ENCODE peak calls at places on chromosomes 16 and 17, in seven cellular contexts. U is substantia nigra; Z is nephron progenitor cell; S is stimulated activated CD4-positive, alpha-beta T cell treated with anti-CD3 and anti-CD28 coated beads, Interleukin-4, amount 100 ng/mL, for 1 hour; J is stimulated activated CD8-positive, alpha-beta memory T cell treated with anti-CD3 and anti-CD28 coated beads, Interleukin-7, amount 100 ng/mL, for 1 hour; B is GM04504; N is NCI-H1694. K is an unnamed sample.

GRCh38 chr16:21033707-21034106 is 116.9 kb downstream of the DNAH3 start:
- DNase-seq in U (no peak), Z (no peak), S (no peak), J (no peak), B (no peak), N (no peak), K (no peak)

GRCh38 chr16:80986557-80986956 is 20.1 kb downstream of the CMC2 start:
- DNase-seq in U (no peak), Z (no peak), S (no peak), J (no peak), B (no peak), N (no peak), K (no peak)

GRCh38 chr16:66133641-66134402 is 232.7 kb upstream of the CDH5 start:
- DNase-seq in U (no peak), Z (no peak), S (no peak), J (no peak), B (no peak), N (no peak), K (no peak)

GRCh38 chr16:57815987-57816745 is 13.9 kb upstream of the KIFC3 start:
- DNase-seq in U (no peak), Z (no peak), S (no peak), J (peak; percentile 14), B (peak; percentile 86), N (peak; percentile 56), K (no peak)

GRCh38 chr17:7854851-7855642 is at the start of gene TMEM88:
- DNase-seq in U (no peak), Z (peak; percentile 80), S (peak; percentile 24), J (no peak), B (no peak), N (no peak), K (peak; percentile 52)

GRCh38 chr17:32161506-32162365 is 19.4 kb downstream of the RHOT1 start:
- DNase-seq in U (no peak), Z (no peak), S (no peak), J (no peak), B (peak; percentile 71), N (no peak), K (no peak)

GRCh38 chr17:75737133-75737962 is 16.1 kb downstream of the ITGB4 start:
- DNase-seq in U (no peak), Z (no peak), S (no peak), J (no peak), B (no peak), N (no peak), K (no peak)

GRCh38 chr17:45756266-45756989 is 27.7 kb upstream of the CRHR1 start:
- DNase-seq in U (no peak), Z (no peak), S (no peak), J (no peak), B (no peak), N (no peak), K (no peak)

GRCh38 chr16:88451586-88452484 is 1.2 kb upstream of the ZFPM1 start:
- DNase-seq in U (no peak), Z (no peak), S (peak; percentile 25), J (no peak), B (no peak), N (no peak), K (no peak)

GRCh38 chr17:44780845-44781480 is 22.2 kb downstream of the ADAM11 start:
- DNase-seq in U (no peak), Z (no peak), S (no peak), J (no peak), B (no peak), N (no peak), K (no peak)

GRCh38 chr17:7835818-7836595 is 2.0 kb downstream of the KDM6B start:
- DNase-seq in U (no peak), Z (peak; percentile 69), S (peak; percentile 50), J (no peak), B (peak; percentile 54), N (peak; percentile 90), K (peak; percentile 65)

GRCh38 chr17:49523706-49524472 is 28.8 kb downstream of the NGFR start:
- DNase-seq in U (no peak), Z (no peak), S (no peak), J (no peak), B (no peak), N (peak; percentile 95), K (no peak)

GRCh38 chr16:8848231-8848938 is 20.4 kb downstream of the CARHSP1 start:
- DNase-seq in U (no peak), Z (no peak), S (no peak), J (no peak), B (no peak), N (no peak), K (no peak)

GRCh38 chr16:49492090-49492801 is 118.6 kb downstream of the C16orf78 start:
- DNase-seq in U (no peak), Z (peak; percentile 81), S (peak; percentile 44), J (no peak), B (no peak), N (peak; percentile 56), K (peak; percentile 71)

GRCh38 chr16:6317924-6318323 is 1014.7 kb upstream of the RBFOX1 start:
- DNase-seq in U (no peak), Z (no peak), S (no peak), J (no peak), B (no peak), N (no peak), K (no peak)

GRCh38 chr17:72943826-72944689 is 148.4 kb downstream of the SLC39A11 start:
- DNase-seq in U (no peak), Z (no peak), S (no peak), J (no peak), B (no peak), N (no peak), K (no peak)

GRCh38 chr17:11668633-11669032 is 70.4 kb downstream of the DNAH9 start:
- DNase-seq in U (no peak), Z (no peak), S (no peak), J (no peak), B (no peak), N (no peak), K (no peak)

GRCh38 chr17:39208893-39209292 is 8.8 kb downstream of the RPL19 start:
- DNase-seq in U (no peak), Z (peak; percentile 48), S (no peak), J (no peak), B (no peak), N (peak; percentile 74), K (no peak)

GRCh38 chr16:14449790-14450463 is 180.1 kb downstream of the PARN start:
- DNase-seq in U (no peak), Z (no peak), S (no peak), J (no peak), B (no peak), N (no peak), K (no peak)

GRCh38 chr17:75514299-75515228 is 773 bp downstream of the CASKIN2 start:
- DNase-seq in U (no peak), Z (peak; percentile 71), S (peak; percentile 16), J (no peak), B (no peak), N (no peak), K (no peak)

GRCh38 chr16:4323845-4324478 is 8.1 kb downstream of the GLIS2 start:
- DNase-seq in U (no peak), Z (peak; percentile 70), S (no peak), J (no peak), B (no peak), N (no peak), K (peak; percentile 36)

GRCh38 chr16:66382171-66382965 is 15.9 kb downstream of the CDH5 start:
- DNase-seq in U (no peak), Z (no peak), S (no peak), J (no peak), B (peak; percentile 40), N (no peak), K (peak; percentile 49)

GRCh38 chr16:60432472-60432871 is 1603.8 kb downstream of the CDH8 start:
- DNase-seq in U (no peak), Z (no peak), S (no peak), J (no peak), B (no peak), N (no peak), K (no peak)

GRCh38 chr16:22267764-22268163 is 29.4 kb upstream of the POLR3E start:
- DNase-seq in U (no peak), Z (no peak), S (no peak), J (no peak), B (no peak), N (peak; percentile 8), K (no peak)

GRCh38 chr16:58508671-58509251 is 6.6 kb upstream of the SETD6 start:
- DNase-seq in U (no peak), Z (no peak), S (no peak), J (no peak), B (no peak), N (no peak), K (no peak)

GRCh38 chr17:4512156-4513112 is 13.8 kb downstream of the SPNS2 start:
- DNase-seq in U (no peak), Z (no peak), S (no peak), J (no peak), B (no peak), N (no peak), K (no peak)

GRCh38 chr17:17129466-17129865 is 76.7 kb downstream of the PLD6 start:
- DNase-seq in U (no peak), Z (no peak), S (no peak), J (no peak), B (no peak), N (no peak), K (no peak)

GRCh38 chr16:87679593-87680271 is 77.4 kb downstream of the JPH3 start:
- DNase-seq in U (no peak), Z (no peak), S (no peak), J (no peak), B (no peak), N (no peak), K (no peak)

GRCh38 chr16:648786-649589 is at the start of gene WDR90:
- DNase-seq in U (peak; percentile 80), Z (peak; percentile 93), S (peak; percentile 94), J (peak; percentile 82), B (peak; percentile 77), N (peak; percentile 68), K (peak; percentile 88)

GRCh38 chr16:86117756-86118155 is 218.8 kb downstream of the IRF8 start:
- DNase-seq in U (no peak), Z (peak; percentile 60), S (no peak), J (no peak), B (no peak), N (no peak), K (no peak)

GRCh38 chr16:28321700-28322411 is 29.5 kb downstream of the SBK1 start:
- DNase-seq in U (no peak), Z (peak; percentile 67), S (peak; percentile 52), J (no peak), B (no peak), N (no peak), K (peak; percentile 74)

GRCh38 chr16:58487566-58488351 is 12.2 kb upstream of the NDRG4 start:
- DNase-seq in U (peak; percentile 38), Z (peak; percentile 94), S (peak; percentile 77), J (peak; percentile 41), B (peak; percentile 42), N (peak; percentile 57), K (peak; percentile 90)

K was measured in endothelial cell.